ENCODE peak calls at places on chromosomes 7 and 10, in six cellular contexts. O, C, N, J, P and L are unnamed samples.

GRCh38 chr10:45439873-45440272 is 65.9 kb downstream of the ALOX5 start:
- DNase-seq in J (no peak), N (no peak), O (no peak), P (no peak), C (no peak), L (no peak)

GRCh38 chr7:66974986-66975590 is 20.3 kb downstream of the SBDS start:
- DNase-seq in J (no peak), N (no peak), C (no peak), O (peak; percentile 22), P (no peak), L (no peak)

GRCh38 chr7:54426406-54426805 is 115.8 kb upstream of the VSTM2A start:
- DNase-seq in C (no peak), O (no peak), J (no peak), P (no peak), N (no peak), L (no peak)

GRCh38 chr7:137992738-137993394 is 9.0 kb downstream of the CREB3L2 start:
- DNase-seq in C (peak; percentile 96), J (no peak), O (peak; percentile 36), N (no peak), P (no peak), L (peak; percentile 60)

GRCh38 chr10:84469470-84469869 is 141.1 kb downstream of the CCSER2 start:
- DNase-seq in N (no peak), C (peak; percentile 30), J (no peak), P (no peak), O (no peak), L (no peak)

GRCh38 chr7:139734395-139734794 is 43.4 kb downstream of the HIPK2 start:
- DNase-seq in J (no peak), O (peak; percentile 44), P (no peak), C (peak; percentile 89), N (no peak), L (peak; percentile 75)

GRCh38 chr7:38451840-38452239 is 178.4 kb upstream of the TARP start:
- DNase-seq in C (peak; percentile 38), P (no peak), N (no peak), O (peak; percentile 62), J (peak; percentile 18), L (no peak)

GRCh38 chr7:123716877-123717276 is 31.9 kb downstream of the WASL start:
- DNase-seq in J (no peak), N (no peak), C (no peak), P (no peak), O (no peak), L (no peak)

GRCh38 chr7:102390697-102391484 is 5.3 kb upstream of the PRKRIP1 start:
- DNase-seq in C (peak; percentile 47), P (peak; percentile 72), J (peak; percentile 62), O (peak; percentile 85), N (peak; percentile 59), L (peak; percentile 85)

GRCh38 chr7:123616244-123616643 is 14.6 kb downstream of the ASB15 start:
- DNase-seq in N (no peak), C (peak; percentile 18), J (no peak), P (no peak), O (no peak), L (no peak)

GRCh38 chr7:66564045-66564444 is 64.6 kb upstream of the KCTD7 start:
- DNase-seq in P (no peak), N (no peak), C (no peak), O (no peak), J (no peak), L (no peak)

GRCh38 chr10:91284486-91285090 is 64.1 kb downstream of the PCGF5 start:
- DNase-seq in J (no peak), P (no peak), C (no peak), N (no peak), O (no peak), L (no peak)

GRCh38 chr7:141354251-141354650 is 197.0 kb upstream of the AGK start:
- DNase-seq in C (peak; percentile 93), P (no peak), O (peak; percentile 17), N (no peak), J (no peak), L (no peak)

GRCh38 chr10:101044117-101044516 is 13.1 kb downstream of the SFXN3 start:
- DNase-seq in N (no peak), O (no peak), C (no peak), P (no peak), J (no peak), L (no peak)

GRCh38 chr10:101686133-101686925 is 8.6 kb downstream of the FBXW4 start:
- DNase-seq in C (peak; percentile 68), P (no peak), O (no peak), N (no peak), J (no peak), L (no peak)

GRCh38 chr10:27240212-27240890 is at the start of gene ACBD5:
- DNase-seq in N (peak; percentile 72), O (peak; percentile 95), J (peak; percentile 74), P (peak; percentile 78), C (peak; percentile 65), L (peak; percentile 90)

GRCh38 chr7:14085901-14086300 is 96.4 kb upstream of the ETV1 start:
- DNase-seq in N (no peak), P (no peak), C (no peak), O (no peak), J (no peak), L (no peak)

GRCh38 chr10:14009315-14010082 is 321.2 kb downstream of the FRMD4A start:
- DNase-seq in P (no peak), C (peak; percentile 91), N (peak; percentile 28), J (peak; percentile 52), O (no peak), L (no peak)

GRCh38 chr7:2166625-2167280 is 66.0 kb downstream of the MAD1L1 start:
- DNase-seq in J (no peak), O (no peak), P (no peak), N (no peak), C (no peak), L (no peak)

GRCh38 chr7:130893441-130893894 is 159.5 kb upstream of the KLF14 start:
- DNase-seq in O (peak; percentile 93), C (peak; percentile 79), N (no peak), J (no peak), P (no peak), L (no peak)

GRCh38 chr10:101903827-101904520 is 60.4 kb upstream of the KCNIP2 start:
- DNase-seq in P (no peak), N (no peak), O (no peak), C (no peak), J (peak; percentile 50), L (no peak)

GRCh38 chr10:132065491-132066105 is at the start of gene JAKMIP3:
- DNase-seq in P (peak; percentile 50), O (peak; percentile 49), C (peak; percentile 90), N (no peak), J (no peak), L (peak; percentile 51)

GRCh38 chr10:103855852-103856496 is 598 bp upstream of the SH3PXD2A start:
- DNase-seq in J (no peak), C (no peak), N (no peak), O (no peak), P (no peak), L (no peak)

GRCh38 chr7:120774481-120774880 is 83.5 kb downstream of the TSPAN12 start:
- DNase-seq in O (no peak), N (no peak), C (no peak), J (no peak), P (no peak), L (no peak)

GRCh38 chr7:78140109-78140508 is 341.5 kb downstream of the PHTF2 start:
- DNase-seq in P (no peak), N (no peak), C (no peak), O (no peak), J (no peak), L (no peak)

GRCh38 chr7:157046681-157047080 is 36.2 kb upstream of the MNX1 start:
- DNase-seq in O (peak; percentile 58), J (no peak), N (no peak), C (peak; percentile 41), P (no peak), L (no peak)

GRCh38 chr10:97475936-97476594 is 22.2 kb downstream of the MMS19 start:
- DNase-seq in P (no peak), O (no peak), C (peak; percentile 90), N (no peak), J (no peak), L (no peak)

GRCh38 chr7:1691096-1691495 is 21.0 kb downstream of the ELFN1 start:
- DNase-seq in P (no peak), N (no peak), C (no peak), O (no peak), J (no peak), L (no peak)

GRCh38 chr7:45092100-45092930 is 3.5 kb upstream of the NACAD start:
- DNase-seq in P (no peak), J (no peak), C (peak; percentile 25), O (no peak), N (no peak), L (no peak)

GRCh38 chr7:72187179-72187578 is 225.0 kb downstream of the CALN1 start:
- DNase-seq in P (no peak), O (no peak), C (no peak), N (no peak), J (no peak), L (no peak)

GRCh38 chr7:76514926-76515325 is 4.6 kb downstream of the UPK3B start:
- DNase-seq in C (no peak), O (no peak), P (no peak), J (no peak), N (no peak), L (peak; percentile 10)

GRCh38 chr10:120559800-120560199 is 102.8 kb downstream of the PLPP4 start:
- DNase-seq in C (no peak), O (no peak), J (no peak), N (no peak), P (no peak), L (no peak)

GRCh38 chr7:44678468-44679179 is 70.0 kb upstream of the ZMIZ2 start:
- DNase-seq in C (peak; percentile 66), O (no peak), N (no peak), P (no peak), J (no peak), L (no peak)

GRCh38 chr10:74640134-74640533 is 186.3 kb upstream of the KAT6B start:
- DNase-seq in P (no peak), J (no peak), N (no peak), C (peak; percentile 34), O (no peak), L (no peak)

GRCh38 chr7:13055732-13056369 is 368.4 kb downstream of the ARL4A start:
- DNase-seq in C (no peak), J (no peak), N (no peak), P (no peak), O (no peak), L (no peak)

GRCh38 chr7:27130540-27131389 is at the start of gene HOXA4:
- DNase-seq in C (peak; percentile 82), N (peak; percentile 64), J (no peak), O (peak; percentile 89), P (no peak), L (peak; percentile 86)

GRCh38 chr7:154872811-154873570 is 129.9 kb downstream of the PAXIP1 start:
- DNase-seq in P (no peak), O (no peak), C (no peak), N (no peak), J (no peak), L (no peak)